ENCODE peak calls at places on chromosomes 13 and 19, in six cellular contexts. Z, N, F, O, M and S are unnamed samples.

GRCh38 chr13:30734434-30734833 is 909 bp upstream of the ALOX5AP start:
- DNase-seq in Z (no peak), N (peak), F (no peak), O (peak), M (peak), S (no peak)

GRCh38 chr13:40986328-40986856 is 32.7 kb downstream of the ELF1 start:
- DNase-seq in Z (peak), N (peak), F (no peak), O (no peak), M (no peak), S (no peak)

GRCh38 chr19:45113628-45114027 is 20.6 kb downstream of the PPP1R37 start:
- DNase-seq in Z (no peak), N (no peak), F (no peak), O (no peak), M (no peak), S (no peak)

GRCh38 chr13:102830646-102831045 is 15.2 kb upstream of the ERCC5 start:
- DNase-seq in Z (peak), N (no peak), F (no peak), O (peak), M (peak), S (no peak)

GRCh38 chr13:110644892-110645521 is 29.7 kb downstream of the NAXD start:
- DNase-seq in Z (peak), N (peak), F (peak), O (no peak), M (peak), S (peak)

GRCh38 chr19:50266896-50267295 is 62.3 kb downstream of the KCNC3 start:
- DNase-seq in Z (no peak), N (no peak), F (no peak), O (no peak), M (no peak), S (no peak)

GRCh38 chr19:2685204-2685704 is 17.2 kb downstream of the GNG7 start:
- DNase-seq in Z (no peak), N (no peak), F (no peak), O (no peak), M (no peak), S (no peak)

GRCh38 chr19:12994701-12995595 is at the start of gene NFIX:
- DNase-seq in Z (peak), N (peak), F (peak), O (peak), M (peak), S (no peak)

GRCh38 chr19:13275016-13275722 is 125.0 kb downstream of the IER2 start:
- DNase-seq in Z (no peak), N (no peak), F (no peak), O (no peak), M (no peak), S (no peak)

GRCh38 chr13:91302070-91302469 is 45.4 kb upstream of the MIR17HG start:
- DNase-seq in Z (no peak), N (no peak), F (no peak), O (no peak), M (no peak), S (no peak)

GRCh38 chr19:44553478-44554171 is 24.1 kb upstream of the CEACAM20 start:
- DNase-seq in Z (peak), N (no peak), F (no peak), O (peak), M (no peak), S (no peak)

GRCh38 chr19:47035127-47035494 is 13.3 kb downstream of the TMEM160 start:
- DNase-seq in Z (no peak), N (no peak), F (no peak), O (no peak), M (peak), S (no peak)

GRCh38 chr19:10390652-10391286 is 10.4 kb upstream of the TYK2 start:
- DNase-seq in Z (peak), N (peak), F (peak), O (peak), M (peak), S (peak)

GRCh38 chr19:45478454-45479238 is 10.8 kb downstream of the FOSB start:
- DNase-seq in Z (peak), N (peak), F (peak), O (peak), M (peak), S (peak)

GRCh38 chr13:36432106-36432544 is at the start of gene CCNA1:
- DNase-seq in Z (peak), N (no peak), F (no peak), O (peak), M (peak), S (no peak)

GRCh38 chr13:113883314-113883811 is 19.5 kb upstream of the GAS6 start:
- DNase-seq in Z (no peak), N (no peak), F (no peak), O (no peak), M (no peak), S (no peak)

GRCh38 chr19:18304496-18305312 is 18.2 kb downstream of the LSM4 start:
- DNase-seq in Z (peak), N (peak), F (peak), O (no peak), M (peak), S (no peak)

GRCh38 chr13:82688400-82688999 is 1193.8 kb downstream of the SLITRK1 start:
- DNase-seq in Z (peak), N (peak), F (no peak), O (peak), M (peak), S (no peak)

GRCh38 chr13:105735269-105735668 is 800.2 kb downstream of the EFNB2 start:
- DNase-seq in Z (no peak), N (no peak), F (no peak), O (no peak), M (peak), S (no peak)

GRCh38 chr13:49585220-49586157 is at the start of gene RCBTB1:
- DNase-seq in Z (peak), N (peak), F (peak), O (peak), M (peak), S (no peak)

GRCh38 chr13:29137016-29137415 is 316.9 kb downstream of the MTUS2 start:
- DNase-seq in Z (no peak), N (no peak), F (no peak), O (no peak), M (no peak), S (no peak)

GRCh38 chr13:40452038-40452666 is 214.3 kb downstream of the FOXO1 start:
- DNase-seq in Z (no peak), N (no peak), F (no peak), O (no peak), M (no peak), S (no peak)

GRCh38 chr13:52916483-52916990 is 68.1 kb upstream of the PCDH8 start:
- DNase-seq in Z (no peak), N (no peak), F (no peak), O (no peak), M (no peak), S (no peak)

GRCh38 chr19:3358919-3359849 is 7.2 kb upstream of the NFIC start:
- DNase-seq in Z (peak), N (peak), F (peak), O (peak), M (peak), S (no peak)

GRCh38 chr19:47444388-47444821 is 25.1 kb upstream of the MEIS3 start:
- DNase-seq in Z (no peak), N (no peak), F (no peak), O (no peak), M (no peak), S (no peak)

GRCh38 chr19:15112385-15112784 is 5.2 kb downstream of the SYDE1 start:
- DNase-seq in Z (no peak), N (no peak), F (no peak), O (peak), M (peak), S (no peak)
- TF ChIP-seq CTCF in Z (no peak), N (no peak), F (no peak), O (no peak), M (peak), S (no peak)

DNA sequence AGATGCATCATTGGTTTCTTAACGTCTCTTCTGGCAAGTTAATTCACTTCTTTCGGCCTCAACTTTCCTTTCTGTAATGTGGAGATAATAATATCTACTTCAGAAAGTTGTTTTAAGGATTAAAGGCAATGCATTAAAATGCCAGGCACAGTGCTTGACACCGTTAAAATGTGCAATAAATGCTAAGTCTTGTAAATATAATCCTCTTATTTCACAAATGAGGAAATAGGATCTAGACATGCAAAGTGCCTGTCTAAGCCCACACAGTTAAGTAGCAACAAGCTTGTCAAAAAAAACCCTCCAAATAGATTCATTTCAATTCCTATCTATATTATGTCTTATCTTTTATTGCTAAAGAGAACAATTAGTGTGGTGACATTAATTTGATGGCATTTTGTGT is 86.4 kb upstream of the TSC22D1 start:
- DNase-seq in Z (no peak), N (no peak), F (no peak), O (no peak), M (no peak), S (no peak)
- TF ChIP-seq CTCF in Z (no peak), N (no peak), F (no peak), O (no peak), M (no peak), S (no peak)

GRCh38 chr13:98751397-98752110 is 918 bp downstream of the SLC15A1 start:
- DNase-seq in Z (peak), N (peak), F (no peak), O (no peak), M (peak), S (no peak)
- TF ChIP-seq CTCF in Z (no peak), N (no peak), F (no peak), O (no peak), M (no peak), S (no peak)

DNA sequence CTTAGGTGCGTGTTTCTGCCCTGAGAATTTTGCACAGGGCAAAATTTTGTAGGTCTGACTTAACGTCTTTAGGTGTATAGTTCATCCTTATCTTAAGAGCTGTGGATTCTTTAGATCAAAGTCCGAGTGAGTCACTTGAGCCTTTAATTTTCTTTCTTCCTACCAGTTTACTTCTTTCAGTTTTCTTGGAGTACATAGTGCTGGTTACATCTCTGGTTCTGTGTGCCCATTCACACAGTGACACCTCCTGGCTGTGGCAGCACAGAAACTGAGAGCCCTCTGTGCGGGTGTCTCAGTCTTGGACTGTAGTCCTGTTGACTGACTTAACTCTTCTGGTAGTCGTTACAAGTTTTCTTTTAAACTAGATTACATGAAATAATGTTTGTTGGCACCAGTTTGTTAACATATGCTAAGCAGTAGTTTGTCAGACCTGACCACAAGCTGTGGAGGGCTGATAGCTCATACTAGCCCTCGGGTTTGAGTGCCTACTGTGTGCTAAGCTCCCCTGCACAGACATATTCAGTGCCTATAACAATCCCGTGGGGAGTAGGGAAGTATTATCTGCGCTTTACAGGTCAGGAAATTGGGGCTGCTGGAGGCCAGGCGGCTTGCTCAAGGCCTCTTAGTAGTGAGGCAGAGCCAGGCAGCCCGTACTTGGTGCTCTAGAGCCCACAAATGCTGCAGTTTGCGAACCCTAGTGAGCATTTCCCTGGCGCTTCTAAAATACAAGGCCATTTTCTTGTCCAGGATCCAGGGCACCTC is 1.6 kb downstream of the GATAD2A start:
- DNase-seq in Z (peak), N (peak), F (no peak), O (peak), M (peak), S (no peak)
- TF ChIP-seq CTCF in Z (peak), N (no peak), F (peak), O (peak), M (peak), S (peak)

DNA sequence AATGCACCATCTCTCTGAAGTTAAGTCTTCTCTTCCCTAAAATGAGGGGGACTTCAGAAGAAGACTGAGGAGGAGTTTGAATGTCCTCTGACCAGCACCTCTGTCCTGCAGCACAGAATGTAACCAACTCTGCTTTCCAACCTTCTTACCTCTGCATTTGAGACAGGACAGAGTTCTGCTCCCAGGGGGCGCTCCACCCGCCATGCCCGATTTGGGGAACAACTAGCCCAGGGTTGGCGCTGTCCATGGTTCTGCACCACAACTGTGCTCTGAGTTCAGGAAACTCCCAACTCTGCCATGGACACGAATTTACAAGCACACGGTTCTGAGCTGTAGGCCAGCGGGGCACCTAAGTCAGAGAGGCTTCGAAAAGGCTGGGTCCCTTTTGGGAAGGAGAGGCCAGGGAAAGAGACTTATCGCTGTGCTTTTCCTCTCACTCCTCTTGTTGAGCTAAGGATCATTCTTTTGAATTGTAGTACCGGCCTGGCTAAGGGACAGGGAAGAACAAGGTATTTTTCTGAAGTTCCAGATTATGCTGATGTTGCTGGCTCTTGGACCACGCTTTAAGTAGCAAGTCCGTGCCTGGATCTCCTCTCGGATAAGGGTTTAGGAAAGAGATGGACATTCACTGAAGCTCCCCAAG is 22.2 kb downstream of the SIGLEC5 start:
- DNase-seq in Z (peak), N (peak), F (peak), O (peak), M (peak), S (peak)
- TF ChIP-seq CTCF in Z (peak), N (peak), F (peak), O (peak), M (peak), S (peak)

DNA sequence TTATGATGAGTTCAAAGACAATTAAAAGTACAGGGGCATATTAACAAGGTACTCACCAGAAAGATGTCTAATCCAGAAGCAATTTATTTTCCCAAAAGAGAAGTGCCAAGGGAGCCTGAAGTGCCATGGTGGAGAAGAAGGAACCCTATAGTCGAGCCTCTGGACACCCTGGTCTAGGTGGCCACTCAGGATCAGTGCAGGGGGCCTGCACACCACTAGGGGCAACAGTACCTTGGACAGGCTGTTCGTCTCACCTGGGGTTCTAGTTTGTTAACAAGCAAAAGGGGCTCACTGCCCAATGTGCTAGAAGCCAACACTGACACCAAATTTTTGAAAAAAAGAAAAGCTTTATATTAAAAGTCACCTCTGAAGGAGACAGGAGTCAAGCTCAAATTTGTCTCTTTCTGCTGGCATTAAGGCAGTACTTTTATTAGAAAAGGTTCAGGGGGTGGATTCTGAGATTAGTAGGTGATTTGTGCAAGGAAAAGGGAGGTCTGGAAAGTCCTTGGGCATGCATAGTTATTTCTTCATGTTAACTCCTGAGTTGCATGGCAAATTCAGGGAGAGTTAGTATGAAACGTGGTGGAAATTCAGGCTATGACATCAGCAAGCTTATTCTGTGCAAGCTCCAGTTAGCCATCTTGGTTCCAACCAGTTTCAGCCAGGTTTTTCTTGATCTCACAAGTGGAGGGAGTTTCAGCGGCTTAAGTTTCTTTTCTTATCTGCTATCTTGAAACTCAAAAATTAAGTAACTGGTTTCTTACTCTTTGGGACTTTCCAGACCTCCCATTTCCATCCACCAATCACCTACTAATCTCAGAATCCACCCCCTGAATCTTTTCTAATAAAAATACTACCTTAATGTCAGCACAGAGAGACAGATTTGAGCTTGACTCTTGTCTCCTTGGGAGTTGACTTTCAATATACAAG is 884 bp upstream of the CBY2 start:
- DNase-seq in Z (no peak), N (no peak), F (no peak), O (no peak), M (no peak), S (no peak)
- TF ChIP-seq CTCF in Z (no peak), N (no peak), F (no peak), O (no peak), M (no peak), S (no peak)

GRCh38 chr13:70795484-70795883 is 687.2 kb upstream of the KLHL1 start:
- DNase-seq in Z (no peak), N (peak), F (no peak), O (no peak), M (peak), S (no peak)
- TF ChIP-seq CTCF in Z (no peak), N (no peak), F (no peak), O (no peak), M (no peak), S (no peak)

GRCh38 chr19:670609-671075 is 5.5 kb upstream of the FSTL3 start:
- DNase-seq in Z (no peak), N (no peak), F (no peak), O (no peak), M (no peak), S (no peak)
- TF ChIP-seq CTCF in Z (peak), N (no peak), F (no peak), O (no peak), M (no peak), S (no peak)

DNA sequence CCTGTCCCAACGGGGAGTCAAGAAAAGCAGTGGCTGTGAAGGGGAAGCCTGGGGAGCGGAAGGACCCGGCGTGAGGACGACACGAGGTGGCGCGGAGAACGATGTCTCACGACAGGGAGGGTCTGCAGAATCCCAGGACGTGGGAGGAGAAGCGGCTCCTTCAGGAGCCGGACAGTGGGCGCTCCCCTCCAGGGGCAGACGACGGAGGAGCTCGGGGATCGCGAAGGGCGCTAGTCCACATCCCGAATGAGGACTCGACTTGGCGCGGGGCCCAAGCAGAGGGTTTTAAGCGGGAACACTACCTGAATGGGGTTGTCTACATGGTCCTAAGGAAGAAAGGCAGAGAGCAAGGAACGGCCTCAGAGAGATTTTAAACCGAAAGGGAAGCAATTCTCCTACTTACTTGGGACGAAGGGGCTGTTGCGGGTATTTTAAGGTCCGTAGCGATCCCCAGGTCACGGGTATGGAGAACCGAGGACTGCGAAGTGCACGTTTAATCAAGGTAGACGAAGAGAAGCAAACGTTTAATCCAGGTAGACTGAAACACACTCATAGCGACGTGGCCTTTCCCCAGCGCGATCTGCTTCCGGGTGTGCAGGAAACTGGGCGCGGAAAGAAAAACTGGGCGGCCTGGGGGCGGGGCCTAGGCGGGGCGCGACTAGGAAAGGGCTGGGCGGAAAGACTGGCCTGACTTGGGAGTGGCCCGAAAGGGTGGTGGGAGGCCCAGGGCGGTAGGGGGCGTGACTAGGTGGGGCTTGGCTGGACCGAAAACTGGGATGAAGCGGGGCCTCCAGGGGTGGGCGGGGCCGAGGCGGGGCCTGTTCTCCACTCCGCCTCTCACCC is at the start of gene ZNF841:
- DNase-seq in Z (peak), N (peak), F (peak), O (peak), M (peak), S (peak)
- TF ChIP-seq CTCF in Z (no peak), N (no peak), F (no peak), O (no peak), M (no peak), S (no peak)

GRCh38 chr13:21511841-21512240 is 52.7 kb upstream of the ZDHHC20 start:
- DNase-seq in Z (peak), N (no peak), F (no peak), O (peak), M (no peak), S (no peak)
- TF ChIP-seq CTCF in Z (no peak), N (no peak), F (no peak), O (no peak), M (no peak), S (no peak)